ENCODE peak calls at places on chromosomes 11 and 22, in seven cellular contexts. F is iPS DF 6.9; G is lung; U is HCT116; Y is GM23248; S is CD4-positive, CD25-positive, alpha-beta regulatory T cell; X is psoas muscle. K is an unnamed sample.

GRCh38 chr11:26143553-26144308 is 188.2 kb upstream of the ANO3 start:
- DNase-seq in F (no peak), G (no peak), U (no peak), Y (no peak), S (no peak), X (no peak), K (no peak)

GRCh38 chr22:42389137-42389536 is 43.1 kb downstream of the NFAM1 start:
- DNase-seq in F (no peak), G (no peak), U (no peak), Y (no peak), S (no peak), X (no peak), K (no peak)

GRCh38 chr11:2581931-2582435 is 117.8 kb downstream of the KCNQ1OT1 start:
- DNase-seq in F (no peak), G (no peak), U (no peak), Y (no peak), S (no peak), X (peak; percentile 50), K (peak; percentile 9)

GRCh38 chr22:40665312-40665711 is 14.0 kb upstream of the MCHR1 start:
- DNase-seq in F (no peak), G (no peak), U (no peak), Y (peak; percentile 86), S (no peak), X (peak; percentile 65), K (no peak)

GRCh38 chr11:17932472-17932871 is 80.4 kb downstream of the SERGEF start:
- DNase-seq in F (no peak), G (no peak), U (no peak), Y (no peak), S (no peak), X (no peak), K (no peak)

GRCh38 chr11:64230209-64230984 is at the start of gene DNAJC4:
- DNase-seq in F (no peak), G (peak; percentile 93), U (peak; percentile 89), Y (peak; percentile 91), S (peak; percentile 93), X (peak; percentile 93), K (peak; percentile 98)

GRCh38 chr22:26648011-26648497 is 9.3 kb upstream of the MIAT start:
- DNase-seq in F (no peak), G (no peak), U (no peak), Y (no peak), S (peak; percentile 68), X (no peak), K (no peak)

GRCh38 chr11:36500315-36500721 is 9.8 kb downstream of the TRAF6 start:
- DNase-seq in F (no peak), G (no peak), U (no peak), Y (peak; percentile 94), S (no peak), X (no peak), K (no peak)

GRCh38 chr11:86958259-86958658 is 3.1 kb upstream of the FZD4 start:
- DNase-seq in F (no peak), G (no peak), U (no peak), Y (no peak), S (no peak), X (no peak), K (no peak)

GRCh38 chr11:63405114-63405513 is 35.5 kb downstream of the SLC22A9 start:
- DNase-seq in F (no peak), G (no peak), U (no peak), Y (no peak), S (no peak), X (no peak), K (no peak)

GRCh38 chr11:10317281-10317755 is 12.4 kb downstream of the ADM start:
- DNase-seq in F (no peak), G (no peak), U (no peak), Y (no peak), S (no peak), X (no peak), K (no peak)
- H3K4me3 ChIP-seq in F (no peak overlapping the region), G (no peak overlapping the region), U (no peak overlapping the region), Y (no peak overlapping the region), S (no peak overlapping the region), X (no peak overlapping the region), K (no peak overlapping the region)

GRCh38 chr11:27373856-27374602 is 11.0 kb upstream of the CCDC34 start:
- DNase-seq in F (no peak), G (no peak), U (no peak), Y (no peak), S (no peak), X (no peak), K (no peak)
- H3K36me3 ChIP-seq in F (peaks cover 3% of the 10 kb centered on the region), G (no peaks in the 10 kb centered on the region), U (no peaks in the 10 kb centered on the region), Y (peaks cover 72% of the 10 kb centered on the region), S (no peaks in the 10 kb centered on the region), X (peaks cover 7% of the 10 kb centered on the region), K (no peaks in the 10 kb centered on the region)

DNA sequence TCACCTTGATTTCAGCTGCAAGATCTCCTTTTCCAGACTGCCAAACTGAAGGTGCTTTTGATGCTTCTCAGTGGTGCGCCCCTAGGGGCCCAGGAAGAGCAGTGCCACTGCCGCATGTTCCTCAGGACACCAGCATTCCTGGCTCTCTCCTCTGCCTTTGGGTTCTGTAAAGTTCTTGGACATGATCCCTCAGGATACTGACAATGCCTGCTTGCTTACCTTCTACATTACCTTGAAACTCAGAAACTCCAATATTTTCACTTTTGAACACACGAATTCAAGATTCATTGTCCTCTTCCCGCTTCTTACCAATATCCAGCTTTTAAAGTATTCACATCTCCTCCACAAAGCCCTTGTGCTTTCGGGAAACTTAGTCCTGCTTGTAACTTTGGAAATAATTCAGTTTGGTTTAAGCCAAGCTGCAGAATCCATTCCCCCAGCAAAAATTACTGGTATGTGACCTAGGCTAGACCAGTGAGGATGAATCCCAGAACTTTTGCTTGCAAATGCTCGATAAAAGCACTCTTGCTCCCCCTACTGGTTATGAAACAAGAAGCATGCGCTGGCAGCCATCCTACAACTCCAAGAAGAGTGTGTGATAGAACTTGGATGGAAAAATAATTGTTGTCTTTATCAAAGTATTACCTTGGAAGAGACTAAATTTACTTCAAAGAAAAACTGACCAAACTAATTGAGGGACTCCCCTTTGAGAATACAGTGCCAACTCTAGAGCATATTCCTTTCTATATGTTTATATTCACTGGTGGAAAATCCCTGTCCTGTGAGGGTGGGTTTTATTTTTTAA is 16.5 kb upstream of the OR5B21 start:
- DNase-seq in F (peak; percentile 58), G (peak; percentile 54), U (peak; percentile 71), Y (peak; percentile 88), S (peak; percentile 71), X (peak; percentile 62), K (peak; percentile 42)
- H3K4me3 ChIP-seq in F (no peak overlapping the region), G (no peak overlapping the region), U (no peak overlapping the region), Y (no peak overlapping the region), S (peak overlapping the region; percentile 79), X (no peak overlapping the region), K (no peak overlapping the region)

GRCh38 chr22:36469094-36469710 is 12.2 kb downstream of the TXN2 start:
- DNase-seq in F (no peak), G (no peak), U (no peak), Y (no peak), S (no peak), X (no peak), K (no peak)
- H3K36me3 ChIP-seq in F (peaks cover 6% of the 10 kb centered on the region), G (peaks cover 25% of the 10 kb centered on the region), U (peaks cover 16% of the 10 kb centered on the region), Y (no peaks in the 10 kb centered on the region), S (peaks cover 15% of the 10 kb centered on the region), X (peaks cover 5% of the 10 kb centered on the region), K (no peaks in the 10 kb centered on the region)

GRCh38 chr22:37485006-37485713 is 1.0 kb downstream of the MFNG start:
- DNase-seq in F (no peak), G (no peak), U (no peak), Y (no peak), S (peak; percentile 81), X (peak; percentile 70), K (peak; percentile 56)
- H3K4me3 ChIP-seq in F (no peak overlapping the region), G (peak overlapping the region; percentile 40), U (no peak overlapping the region), Y (no peak overlapping the region), S (peak overlapping the region; percentile 81), X (peak overlapping the region; percentile 52), K (peak overlapping the region; percentile 52)

GRCh38 chr11:27496461-27496860 is 10.1 kb downstream of the LIN7C start:
- DNase-seq in F (no peak), G (no peak), U (no peak), Y (peak; percentile 54), S (no peak), X (no peak), K (no peak)
- H3K36me3 ChIP-seq in F (no peaks in the 10 kb centered on the region), G (peaks cover 7% of the 10 kb centered on the region), U (peaks cover 33% of the 10 kb centered on the region), Y (peaks cover 56% of the 10 kb centered on the region), S (peaks cover 69% of the 10 kb centered on the region), X (no peaks in the 10 kb centered on the region), K (no peaks in the 10 kb centered on the region)

DNA sequence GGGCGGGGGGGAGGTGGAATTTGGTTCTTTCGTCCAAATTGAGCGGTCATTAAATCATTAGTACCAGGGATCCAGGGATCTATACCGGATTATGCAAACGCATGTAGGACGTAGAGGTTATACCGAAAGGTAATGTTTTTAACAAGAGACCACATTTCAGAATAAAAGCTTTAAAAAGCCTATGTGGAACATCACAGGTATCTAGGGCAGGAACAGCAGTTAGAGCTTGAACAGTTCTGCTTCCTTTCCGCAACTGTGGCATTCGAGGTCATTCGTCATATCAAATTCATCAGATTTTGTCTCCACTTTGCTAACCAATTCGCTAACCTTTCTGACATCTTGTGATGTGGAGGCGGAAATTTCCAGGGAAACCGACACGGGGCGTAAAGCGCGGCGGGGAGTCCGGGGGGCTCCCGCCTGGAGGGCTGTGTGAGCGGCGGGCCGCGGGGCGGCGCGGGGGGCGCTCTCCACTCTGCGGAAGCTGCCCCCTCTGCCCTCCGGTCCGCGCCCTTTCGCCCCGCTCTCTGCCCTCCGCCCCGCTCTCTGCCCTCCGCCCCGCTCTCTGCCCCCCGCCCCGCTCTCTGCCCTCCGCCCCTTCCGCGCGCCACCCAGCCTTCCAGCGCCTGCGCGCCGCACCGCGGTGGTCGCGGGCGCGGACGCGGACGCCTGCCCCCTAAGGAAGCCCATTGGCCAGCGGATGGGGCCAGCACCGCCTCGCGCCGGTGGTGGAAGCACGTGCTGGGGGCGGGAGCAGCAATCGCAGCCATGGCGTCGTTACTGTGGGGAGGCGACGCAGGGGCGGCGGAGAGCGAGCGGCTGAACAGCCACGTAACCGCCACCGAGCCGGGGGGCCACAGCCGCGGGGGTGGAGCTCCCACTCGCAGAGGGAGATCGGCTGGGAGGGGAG is at the start of gene DDX25:
- DNase-seq in F (no peak), G (no peak), U (no peak), Y (no peak), S (peak; percentile 12), X (no peak), K (no peak)
- H3K4me3 ChIP-seq in F (peak within 1 kb of the TSS; percentile 47), G (peak within 1 kb of the TSS; percentile 24), U (no peak within 1 kb of the TSS), Y (peak within 1 kb of the TSS; percentile 98), S (peak within 1 kb of the TSS; percentile 100), X (peak within 1 kb of the TSS; percentile 87), K (peak within 1 kb of the TSS; percentile 67)

GRCh38 chr11:69059429-69059828 is 10.7 kb downstream of the TPCN2 start:
- DNase-seq in F (no peak), G (no peak), U (no peak), Y (no peak), S (no peak), X (no peak), K (no peak)
- H3K36me3 ChIP-seq in F (peaks cover 16% of the 10 kb centered on the region), G (peaks cover 51% of the 10 kb centered on the region), U (no peaks in the 10 kb centered on the region), Y (no peaks in the 10 kb centered on the region), S (peaks cover 6% of the 10 kb centered on the region), X (no peaks in the 10 kb centered on the region), K (no peaks in the 10 kb centered on the region)

K was measured in Peyer's patch.